ENCODE peak calls at places on chromosome 20, in five cellular contexts. S is endothelial cell of umbilical vein, W is cardiac muscle cell, K is hepatocyte, G is HepG2. H is an unnamed sample. For H3K4me1, the result is how much of the 10 kb centered on the place peaks cover.

GRCh38 chr20:44034451-44034850 is 119.8 kb downstream of the TOX2 start:
- DNase-seq in G (no peak), W (no peak), K (no peak), S (no peak), H (no peak)

GRCh38 chr20:16553684-16554083 is 19.6 kb downstream of the KIF16B start:
- DNase-seq in G (no peak), K (no peak), W (no peak), S (no peak), H (no peak)

GRCh38 chr20:17666491-17666890 is 15.6 kb downstream of the RRBP1 start:
- DNase-seq in K (no peak), G (no peak), W (no peak), S (peak), H (no peak)

GRCh38 chr20:16691381-16691780 is 38.4 kb upstream of the SNRPB2 start:
- DNase-seq in W (no peak), G (no peak), S (no peak), K (no peak), H (no peak)

GRCh38 chr20:38298768-38299288 is 5.1 kb upstream of the BPI start:
- DNase-seq in G (no peak), S (peak), W (no peak), K (peak), H (no peak)

GRCh38 chr20:11118802-11119380 is 445.1 kb upstream of the JAG1 start:
- DNase-seq in S (peak), G (no peak), K (no peak), W (no peak), H (no peak)

GRCh38 chr20:8432435-8433148 is 300.5 kb downstream of the PLCB1 start:
- DNase-seq in G (no peak), K (no peak), S (no peak), W (peak), H (peak)

GRCh38 chr20:58892126-58892931 is 39.8 kb downstream of the GNAS start:
- DNase-seq in W (peak), K (peak), S (peak), G (peak), H (peak)

GRCh38 chr20:20017852-20018245 is 687 bp downstream of the NAA20 start:
- DNase-seq in G (peak), W (no peak), K (no peak), S (peak), H (no peak)

GRCh38 chr20:61640171-61640570 is 388.1 kb downstream of the CDH4 start:
- DNase-seq in K (no peak), G (no peak), S (no peak), W (no peak), H (no peak)

GRCh38 chr20:63896136-63896890 is 1.4 kb downstream of the DNAJC5 start:
- DNase-seq in K (peak), G (peak), S (peak), W (peak), H (peak)

GRCh38 chr20:1242530-1242929 is 16.7 kb downstream of the RAD21L1 start:
- DNase-seq in K (no peak), S (peak), W (no peak), G (no peak), H (no peak)

GRCh38 chr20:2509794-2510193 is 1.1 kb upstream of the ZNF343 start:
- DNase-seq in G (peak), S (no peak), K (peak), W (no peak), H (peak)

GRCh38 chr20:38094373-38094775 is 60.8 kb downstream of the RPRD1B start:
- DNase-seq in K (peak), W (no peak), G (peak), S (peak), H (no peak)

GRCh38 chr20:37407117-37407566 is 61.2 kb downstream of the SRC start:
- DNase-seq in W (no peak), G (no peak), S (no peak), K (no peak), H (no peak)

GRCh38 chr20:59723108-59723500 is 118.8 kb downstream of the PHACTR3 start:
- DNase-seq in S (no peak), W (no peak), G (no peak), K (no peak), H (no peak)

GRCh38 chr20:18856873-18857272 is 43.3 kb downstream of the SCP2D1 start:
- DNase-seq in K (no peak), W (no peak), G (no peak), S (no peak), H (peak)

GRCh38 chr20:45187693-45188092 is 13.0 kb downstream of the PI3 start:
- DNase-seq in K (no peak), W (no peak), G (no peak), S (no peak), H (peak)

GRCh38 chr20:38260378-38261053 is at the start of gene KIAA1755:
- DNase-seq in G (peak), W (peak), S (no peak), K (peak), H (peak)

GRCh38 chr20:47354388-47354709 is 2.1 kb downstream of the ZMYND8 start:
- DNase-seq in W (no peak), K (no peak), G (no peak), S (no peak), H (no peak)

GRCh38 chr20:56208121-56208520 is 40.4 kb upstream of the MC3R start:
- DNase-seq in G (no peak), W (no peak), K (no peak), S (no peak), H (no peak)

GRCh38 chr20:346640-347316 is at the start of gene NRSN2:
- DNase-seq in G (peak), K (peak), W (peak), S (peak), H (peak)

GRCh38 chr20:36800410-36800809 is 26.8 kb upstream of the DSN1 start:
- DNase-seq in K (no peak), W (no peak), S (no peak), G (no peak), H (no peak)

GRCh38 chr20:38126146-38126912 is 38.7 kb downstream of the TGM2 start:
- DNase-seq in G (no peak), W (no peak), S (no peak), K (no peak), H (no peak)

GRCh38 chr20:62742979-62743776 is 34.5 kb downstream of the NTSR1 start:
- DNase-seq in S (no peak), G (no peak), W (no peak), K (no peak), H (no peak)

GRCh38 chr20:51342510-51343236 is 199.8 kb downstream of the NFATC2 start:
- DNase-seq in W (no peak), K (no peak), G (no peak), S (no peak), H (no peak)

GRCh38 chr20:51338692-51339440 is 203.7 kb downstream of the NFATC2 start:
- DNase-seq in G (no peak), W (no peak), K (no peak), S (no peak), H (no peak)

GRCh38 chr20:51339721-51340450 is 202.6 kb downstream of the NFATC2 start:
- DNase-seq in K (no peak), S (peak), G (no peak), W (no peak), H (no peak)

GRCh38 chr20:51340451-51340840 is 202.1 kb downstream of the NFATC2 start:
- DNase-seq in K (no peak), W (no peak), S (no peak), G (no peak), H (peak)

GRCh38 chr20:51341581-51341980 is 200.9 kb downstream of the NFATC2 start:
- DNase-seq in W (no peak), K (no peak), S (no peak), G (no peak), H (no peak)
- H3K4me1 ChIP-seq in W (under half), K (under half), S (under half), G (under half), H (under half)

GRCh38 chr20:52438326-52438963 is 246.9 kb upstream of the ZFP64 start:
- DNase-seq in S (no peak), K (no peak), G (no peak), W (peak), H (peak)
- TF ChIP-seq CTCF in S (no peak), K (no peak), G (peak), W (no peak), H (peak)

GRCh38 chr20:25053207-25054132 is 4.5 kb downstream of the ACSS1 start:
- DNase-seq in K (no peak), G (no peak), W (no peak), S (peak), H (no peak)
- H3K27ac ChIP-seq in K (peak), G (no peak), W (no peak), S (no peak), H (no peak)

GRCh38 chr20:5133998-5134397 is 7.2 kb downstream of the CDS2 start:
- DNase-seq in G (no peak), K (no peak), W (no peak), S (no peak), H (no peak)
- H3K4me1 ChIP-seq in G (under half), K (under half), W (under half), S (under half), H (under half)

DNA sequence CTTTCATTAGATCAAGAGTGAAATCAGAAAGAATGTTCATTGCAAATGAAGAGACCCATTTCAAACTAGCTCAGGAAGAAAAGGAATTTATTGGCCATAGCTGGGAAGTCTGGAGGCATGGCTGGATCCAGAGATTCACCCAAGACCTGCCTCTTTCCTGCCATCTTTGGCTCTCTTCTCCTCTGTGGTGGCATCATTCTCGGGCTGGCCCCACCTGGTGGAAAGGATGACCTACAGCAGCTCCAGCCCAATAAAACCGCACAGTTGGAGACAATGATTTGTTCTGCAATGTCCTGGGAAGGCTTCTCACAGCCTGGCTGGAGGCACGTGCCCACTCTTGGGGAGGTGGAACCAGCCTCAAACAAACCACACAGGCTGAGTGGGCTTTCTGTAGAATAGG is 18.1 kb upstream of the FERMT1 start:
- DNase-seq in S (no peak), K (no peak), W (no peak), G (peak), H (peak)
- TF ChIP-seq CTCF in S (peak), K (peak), W (peak), G (peak), H (peak)